ENCODE peak calls at places on chromosome 14, in four cellular contexts. N is fibroblast of lung, M is A549, F is GM23338. C is an unnamed sample.

GRCh38 chr14:92676448-92677086 is 71.9 kb downstream of the LGMN start:
- DNase-seq in N (no peak), M (no peak), F (no peak), C (no peak)

GRCh38 chr14:98069712-98070133 is 1202.3 kb downstream of the BCL11B start:
- DNase-seq in N (peak), M (no peak), F (peak), C (no peak)

GRCh38 chr14:57057803-57058202 is 210.9 kb downstream of the EXOC5 start:
- DNase-seq in N (no peak), M (no peak), F (no peak), C (no peak)

GRCh38 chr14:34098045-34098984 is 147.4 kb upstream of the EGLN3 start:
- DNase-seq in N (peak), M (peak), F (peak), C (peak)

GRCh38 chr14:59321184-59321952 is 132.9 kb downstream of the DAAM1 start:
- DNase-seq in N (peak), M (no peak), F (no peak), C (no peak)

GRCh38 chr14:83849999-83850611 is 1679.8 kb upstream of the FLRT2 start:
- DNase-seq in N (no peak), M (no peak), F (no peak), C (no peak)

GRCh38 chr14:45664668-45665356 is 411.8 kb upstream of the MIS18BP1 start:
- DNase-seq in N (no peak), M (no peak), F (peak), C (no peak)

GRCh38 chr14:101360045-101360931 is 201.0 kb upstream of the DIO3 start:
- DNase-seq in N (no peak), M (no peak), F (no peak), C (no peak)

GRCh38 chr14:33679461-33680225 is 271.2 kb downstream of the EGLN3 start:
- DNase-seq in N (peak), M (no peak), F (no peak), C (no peak)

GRCh38 chr14:105200074-105200473 is 19.0 kb upstream of the NUDT14 start:
- DNase-seq in N (no peak), M (no peak), F (no peak), C (no peak)
- TF ChIP-seq CTCF in N (no peak), M (no peak), F (peak), C (no peak)

DNA sequence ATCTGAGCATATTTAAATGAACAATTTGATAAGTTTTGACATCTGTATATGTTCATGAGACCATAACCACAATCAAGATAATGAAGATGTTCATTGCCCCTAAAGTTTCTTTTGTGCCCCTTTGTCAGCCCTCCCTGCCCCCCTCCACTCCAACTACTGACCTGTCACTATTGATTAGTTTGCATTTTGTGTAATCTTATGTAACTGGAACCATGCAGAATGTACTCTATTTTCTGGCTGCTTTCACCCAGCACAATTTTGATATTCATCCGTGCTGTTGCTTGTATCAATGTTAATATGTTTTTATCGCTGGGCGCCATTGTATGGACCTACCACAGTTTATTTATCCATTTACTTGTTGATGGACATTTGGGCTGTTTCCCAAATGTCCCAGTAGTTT is 38.7 kb downstream of the EML1 start:
- DNase-seq in N (no peak), M (no peak), F (no peak), C (no peak)
- TF ChIP-seq CTCF in N (no peak), M (no peak), F (no peak), C (no peak)

DNA sequence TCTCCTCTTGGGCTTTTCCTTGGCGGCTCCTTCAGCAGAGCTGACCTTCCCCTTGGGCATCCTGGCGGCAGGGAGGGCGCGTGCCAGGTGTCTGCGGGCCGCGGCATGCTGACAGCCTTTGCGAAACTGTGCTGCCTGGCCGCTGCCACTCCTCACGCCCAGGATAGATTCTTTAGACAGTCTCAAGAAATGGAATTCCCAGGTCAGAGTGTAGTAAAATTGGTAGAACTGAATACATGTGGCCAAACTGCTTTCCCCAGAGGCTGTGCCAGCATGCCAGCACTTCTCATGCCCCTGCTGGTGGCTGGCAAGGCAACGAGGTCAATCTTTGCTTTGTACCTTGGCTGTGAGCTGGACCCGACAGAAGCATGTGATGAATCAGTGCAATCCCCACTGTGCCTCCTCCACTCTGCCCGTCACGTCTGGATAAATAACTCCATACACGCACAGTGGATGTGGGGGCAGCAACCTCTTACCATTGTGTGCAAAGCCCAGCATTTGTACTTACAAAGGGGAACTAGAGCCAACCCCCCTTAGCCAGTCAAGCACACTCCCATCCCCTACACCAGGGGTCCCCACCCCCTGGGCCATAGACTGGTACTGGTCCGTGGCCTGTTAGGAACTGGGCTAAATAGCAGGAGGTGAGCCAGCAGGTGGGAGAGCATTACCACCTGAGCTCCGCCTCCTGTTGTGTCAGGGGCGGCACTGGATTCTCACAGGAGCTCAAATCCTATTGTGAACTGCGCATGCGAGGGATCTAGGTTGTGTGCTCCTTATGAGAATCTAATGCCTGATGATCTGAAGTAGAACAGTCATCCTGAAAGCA is 90.9 kb downstream of the ACTN1 start:
- DNase-seq in N (peak), M (no peak), F (no peak), C (no peak)
- TF ChIP-seq CTCF in N (no peak), M (no peak), F (no peak), C (no peak)

DNA sequence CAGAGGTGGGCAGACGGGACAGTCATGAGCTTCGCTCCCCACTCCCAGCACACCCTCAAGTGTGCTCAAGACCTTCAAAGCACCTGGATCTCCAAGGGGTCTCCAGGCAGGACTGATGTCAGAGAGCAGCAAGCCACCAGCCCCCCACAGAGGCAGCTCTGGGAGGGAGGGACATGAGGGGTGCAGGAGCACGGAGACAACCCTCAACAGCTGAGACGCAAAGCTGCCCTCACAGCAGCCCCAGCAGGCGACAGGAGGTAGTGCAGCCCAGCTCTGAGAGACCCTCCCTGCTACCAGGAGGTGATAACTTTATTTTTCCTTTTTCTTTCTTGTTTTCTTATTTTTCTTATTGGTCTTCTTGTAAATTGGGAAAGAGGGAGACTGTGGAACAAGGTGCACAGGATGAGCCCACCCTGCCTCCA is 17.9 kb downstream of the SIVA1 start:
- DNase-seq in N (no peak), M (no peak), F (peak), C (no peak)
- TF ChIP-seq CTCF in N (peak), M (peak), F (peak), C (peak)

C was measured in AG09319.